ENCODE peak calls at places on chromosomes 12 and 14, in four cellular contexts. C, Q, I and K are unnamed samples.

GRCh38 chr12:109069307-109070231 is 17.2 kb downstream of the USP30 start:
- DNase-seq in Q (no peak), I (peak; percentile 9), C (no peak), K (no peak)

GRCh38 chr14:60647081-60647836 is 2.0 kb downstream of the SIX1 start:
- DNase-seq in C (no peak), Q (no peak), I (peak; percentile 39), K (peak; percentile 41)

GRCh38 chr12:75705749-75706719 is 194.6 kb upstream of the KRR1 start:
- DNase-seq in Q (no peak), I (peak; percentile 14), C (no peak), K (no peak)

GRCh38 chr12:6278439-6279255 is 31.8 kb upstream of the PLEKHG6 start:
- DNase-seq in C (no peak), I (peak; percentile 94), Q (peak; percentile 84), K (peak; percentile 87)

GRCh38 chr12:19873146-19873545 is 433.9 kb downstream of the AEBP2 start:
- DNase-seq in I (no peak), Q (no peak), C (no peak), K (no peak)

GRCh38 chr14:103679351-103679750 is 35.9 kb downstream of the XRCC3 start:
- DNase-seq in I (peak; percentile 37), Q (peak; percentile 71), C (peak; percentile 47), K (no peak)

GRCh38 chr12:115343008-115343407 is 659.0 kb upstream of the TBX3 start:
- DNase-seq in I (no peak), Q (no peak), C (no peak), K (no peak)

GRCh38 chr12:115973066-115973465 is 304.4 kb downstream of the MED13L start:
- DNase-seq in I (no peak), Q (no peak), C (no peak), K (no peak)

GRCh38 chr12:107235600-107235999 is 142.3 kb upstream of the CRY1 start:
- DNase-seq in C (no peak), Q (no peak), I (no peak), K (no peak)

GRCh38 chr12:88325076-88325827 is 183.1 kb downstream of the TMTC3 start:
- DNase-seq in Q (no peak), C (no peak), I (no peak), K (no peak)

GRCh38 chr12:10243803-10244520 is 31.3 kb downstream of the GABARAPL1 start:
- DNase-seq in I (no peak), Q (peak; percentile 34), C (peak; percentile 36), K (no peak)

GRCh38 chr12:120100630-120101029 is 15.9 kb downstream of the RAB35 start:
- DNase-seq in C (no peak), I (no peak), Q (no peak), K (no peak)

GRCh38 chr14:62162998-62163589 is 400.9 kb downstream of the SNAPC1 start:
- DNase-seq in I (peak; percentile 26), Q (peak; percentile 5), C (peak; percentile 1), K (no peak)

GRCh38 chr14:55071870-55072640 is 20.6 kb downstream of the MAPK1IP1L start:
- DNase-seq in C (no peak), I (no peak), Q (peak; percentile 42), K (no peak)

GRCh38 chr14:32298346-32298745 is 30.8 kb upstream of the AKAP6 start:
- DNase-seq in I (no peak), Q (no peak), C (no peak), K (no peak)

GRCh38 chr12:68080577-68080976 is 79.0 kb downstream of the IFNG start:
- DNase-seq in I (no peak), C (no peak), Q (peak; percentile 85), K (no peak)

GRCh38 chr14:103099081-103099732 is 4.7 kb downstream of the EXOC3L4 start:
- DNase-seq in I (no peak), C (no peak), Q (no peak), K (no peak)

GRCh38 chr12:79086546-79086945 is 222.0 kb downstream of the SYT1 start:
- DNase-seq in Q (no peak), C (no peak), I (no peak), K (no peak)

GRCh38 chr12:114316076-114316475 is 89.9 kb downstream of the TBX5 start:
- DNase-seq in C (no peak), Q (no peak), I (no peak), K (no peak)

GRCh38 chr12:79775355-79776073 is 84.8 kb upstream of the PAWR start:
- DNase-seq in I (no peak), C (no peak), Q (no peak), K (no peak)

GRCh38 chr14:54920052-54920451 is 17.4 kb upstream of the GCH1 start:
- DNase-seq in Q (no peak), C (no peak), I (no peak), K (no peak)

GRCh38 chr12:22880810-22881209 is 255.8 kb downstream of the ETNK1 start:
- DNase-seq in Q (no peak), C (no peak), I (no peak), K (no peak)

GRCh38 chr12:6827437-6827894 is 741 bp upstream of the P3H3 start:
- DNase-seq in Q (peak; percentile 75), C (no peak), I (peak; percentile 67), K (peak; percentile 97)

GRCh38 chr12:49455506-49455905 is 83.3 kb upstream of the KCNH3 start:
- DNase-seq in I (no peak), Q (no peak), C (no peak), K (no peak)

GRCh38 chr12:110846615-110847566 is at the start of gene CCDC63:
- DNase-seq in I (peak; percentile 76), Q (peak; percentile 48), C (no peak), K (peak; percentile 80)

GRCh38 chr14:55111122-55111705 is 17.8 kb upstream of the LGALS3 start:
- DNase-seq in C (no peak), I (no peak), Q (no peak), K (peak; percentile 19)

GRCh38 chr12:51959211-51959610 is 7.7 kb downstream of the ACVR1B start:
- DNase-seq in C (no peak), Q (no peak), I (no peak), K (no peak)

GRCh38 chr14:93108105-93108504 is 7.6 kb downstream of the ITPK1 start:
- DNase-seq in Q (no peak), I (no peak), C (no peak), K (no peak)

GRCh38 chr12:67540920-67541624 is 107.5 kb upstream of the DYRK2 start:
- DNase-seq in I (no peak), C (peak; percentile 13), Q (no peak), K (no peak)

GRCh38 chr12:131894313-131894860 is at the start of gene ULK1:
- DNase-seq in Q (peak; percentile 94), C (peak; percentile 24), I (peak; percentile 93), K (peak; percentile 95)

GRCh38 chr12:24931666-24932405 is 17.1 kb downstream of the BCAT1 start:
- DNase-seq in I (no peak), Q (no peak), C (no peak), K (no peak)

DNA sequence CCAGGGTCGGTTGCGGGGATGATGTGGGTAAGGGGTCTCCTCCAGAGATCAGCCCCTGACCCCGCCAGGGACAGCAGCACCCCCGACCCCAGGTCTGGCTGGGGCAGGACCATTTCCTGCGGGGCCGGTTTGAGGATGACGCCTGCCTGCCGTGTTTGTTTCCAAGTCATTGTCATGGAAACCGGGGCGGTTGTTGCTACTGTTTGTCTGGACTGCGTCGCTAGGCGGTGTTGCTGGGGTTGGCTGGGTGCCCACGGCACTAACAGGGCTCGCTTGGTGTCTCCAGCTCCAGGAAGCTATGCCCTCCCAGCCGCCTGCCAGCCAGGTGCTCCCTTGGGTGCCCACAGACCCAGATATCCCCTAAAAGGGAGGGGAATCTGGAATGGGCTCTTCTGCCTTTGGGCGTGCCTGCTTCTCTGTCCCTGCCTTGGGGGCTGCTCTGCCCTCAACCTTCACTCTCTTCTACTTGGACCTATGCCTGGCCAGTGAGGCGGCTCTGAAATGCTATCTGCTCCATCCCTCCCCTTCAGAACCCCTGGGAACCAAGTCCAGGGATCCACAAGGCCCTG is 4.7 kb upstream of the CRIP1 start:
- DNase-seq in Q (peak; percentile 98), C (peak; percentile 77), I (peak; percentile 87), K (peak; percentile 77)
- TF ChIP-seq CTCF in Q (no peak), C (no peak), I (peak; percentile 10), K (peak; percentile 8)

GRCh38 chr12:91884216-91884615 is 261.4 kb downstream of the BTG1 start:
- DNase-seq in C (no peak), I (no peak), Q (no peak), K (no peak)
- TF ChIP-seq CTCF in C (no peak), I (no peak), Q (no peak), K (no peak)

DNA sequence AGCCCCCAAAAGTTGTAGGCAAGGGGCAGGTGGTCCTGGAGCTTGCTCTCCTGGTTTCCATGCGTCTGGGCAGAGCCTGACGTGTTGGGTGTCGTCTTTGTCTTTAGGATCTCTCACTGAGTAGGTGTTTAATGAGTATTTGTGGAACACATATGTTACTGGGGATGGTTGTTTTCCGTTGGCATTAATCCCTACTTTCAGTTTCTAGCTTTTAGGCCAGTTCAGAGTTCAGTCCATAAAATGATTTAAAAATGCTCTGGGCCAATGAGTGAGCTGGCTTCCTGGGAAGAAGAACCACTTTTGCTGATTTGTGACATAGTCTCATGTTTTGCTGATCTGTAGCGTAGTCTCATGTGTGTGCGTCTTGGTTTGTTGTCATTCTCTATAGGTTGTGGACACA is 10.9 kb downstream of the AACS start:
- DNase-seq in I (no peak), Q (no peak), C (no peak), K (no peak)
- TF ChIP-seq CTCF in I (no peak), Q (no peak), C (no peak), K (no peak)

GRCh38 chr12:72330291-72330690 is 58.1 kb downstream of the TRHDE start:
- DNase-seq in I (no peak), C (no peak), Q (no peak), K (peak; percentile 29)
- TF ChIP-seq CTCF in I (no peak), C (no peak), Q (no peak), K (no peak)

GRCh38 chr14:26204954-26205479 is 392.8 kb downstream of the NOVA1 start:
- DNase-seq in Q (no peak), C (no peak), I (peak; percentile 33), K (peak; percentile 79)

GRCh38 chr14:26200675-26201074 is 397.2 kb downstream of the NOVA1 start:
- DNase-seq in Q (no peak), C (no peak), I (no peak), K (no peak)

GRCh38 chr14:26204362-26204953 is 393.4 kb downstream of the NOVA1 start:
- DNase-seq in C (no peak), Q (no peak), I (peak; percentile 30), K (no peak)

GRCh38 chr14:26206640-26207039 is 391.2 kb downstream of the NOVA1 start:
- DNase-seq in C (no peak), Q (no peak), I (no peak), K (no peak)
- TF ChIP-seq CTCF in C (no peak), Q (no peak), I (no peak), K (no peak)